ENCODE peak calls at places on chromosomes 1 and 21, in seven cellular contexts. One of them, this sample, is unnamed.

GRCh38 chr1:39957299-39958020 is 2.5 kb downstream of the MFSD2A start:
- DNase-seq in CD8-positive, alpha-beta T cell: no peak
- DNase-seq in cardiac fibroblast: no peak
- DNase-seq in fibroblast of mammary gland: peak; percentile 35
- DNase-seq in heart right ventricle: no peak
- DNase-seq in PC-9: no peak
- DNase-seq in gastrocnemius medialis: no peak
- DNase-seq in this sample: no peak

GRCh38 chr21:17613242-17613676 is 558 bp upstream of the BTG3 start:
- DNase-seq in CD8-positive, alpha-beta T cell: no peak
- DNase-seq in gastrocnemius medialis: no peak
- DNase-seq in cardiac fibroblast: peak; percentile 20
- DNase-seq in fibroblast of mammary gland: peak; percentile 10
- DNase-seq in PC-9: peak; percentile 9
- DNase-seq in heart right ventricle: peak; percentile 23
- DNase-seq in this sample: no peak

GRCh38 chr1:111172463-111172862 is 28.0 kb downstream of the DENND2D start:
- DNase-seq in cardiac fibroblast: no peak
- DNase-seq in fibroblast of mammary gland: no peak
- DNase-seq in gastrocnemius medialis: no peak
- DNase-seq in PC-9: no peak
- DNase-seq in heart right ventricle: no peak
- DNase-seq in CD8-positive, alpha-beta T cell: no peak
- DNase-seq in this sample: no peak

GRCh38 chr1:30704271-30704670 is 19.1 kb downstream of the MATN1 start:
- DNase-seq in fibroblast of mammary gland: peak; percentile 47
- DNase-seq in gastrocnemius medialis: no peak
- DNase-seq in PC-9: no peak
- DNase-seq in heart right ventricle: no peak
- DNase-seq in cardiac fibroblast: no peak
- DNase-seq in CD8-positive, alpha-beta T cell: no peak
- DNase-seq in this sample: no peak

GRCh38 chr1:204102029-204102611 is 29.2 kb downstream of the SOX13 start:
- DNase-seq in heart right ventricle: no peak
- DNase-seq in CD8-positive, alpha-beta T cell: peak; percentile 21
- DNase-seq in fibroblast of mammary gland: no peak
- DNase-seq in PC-9: peak; percentile 17
- DNase-seq in gastrocnemius medialis: no peak
- DNase-seq in cardiac fibroblast: no peak
- DNase-seq in this sample: no peak

GRCh38 chr1:11967028-11967547 is 13.2 kb upstream of the MFN2 start:
- DNase-seq in PC-9: peak; percentile 41
- DNase-seq in cardiac fibroblast: peak; percentile 41
- DNase-seq in CD8-positive, alpha-beta T cell: no peak
- DNase-seq in fibroblast of mammary gland: peak; percentile 39
- DNase-seq in heart right ventricle: no peak
- DNase-seq in gastrocnemius medialis: no peak
- DNase-seq in this sample: no peak

GRCh38 chr21:42312626-42313104 is 2.5 kb downstream of the TFF3 start:
- DNase-seq in heart right ventricle: no peak
- DNase-seq in CD8-positive, alpha-beta T cell: no peak
- DNase-seq in fibroblast of mammary gland: no peak
- DNase-seq in gastrocnemius medialis: no peak
- DNase-seq in PC-9: no peak
- DNase-seq in cardiac fibroblast: no peak
- DNase-seq in this sample: no peak

GRCh38 chr21:42855143-42855936 is 24.0 kb downstream of the WDR4 start:
- DNase-seq in fibroblast of mammary gland: no peak
- DNase-seq in heart right ventricle: no peak
- DNase-seq in gastrocnemius medialis: no peak
- DNase-seq in PC-9: no peak
- DNase-seq in CD8-positive, alpha-beta T cell: no peak
- DNase-seq in cardiac fibroblast: no peak
- DNase-seq in this sample: no peak

GRCh38 chr1:155591770-155592169 is 18.2 kb upstream of the MSTO1 start:
- DNase-seq in CD8-positive, alpha-beta T cell: peak; percentile 15
- DNase-seq in PC-9: peak; percentile 12
- DNase-seq in heart right ventricle: no peak
- DNase-seq in cardiac fibroblast: peak; percentile 83
- DNase-seq in fibroblast of mammary gland: peak; percentile 78
- DNase-seq in gastrocnemius medialis: no peak
- DNase-seq in this sample: peak; percentile 40

GRCh38 chr1:3598051-3598471 is 13.2 kb downstream of the MEGF6 start:
- DNase-seq in fibroblast of mammary gland: peak; percentile 3
- DNase-seq in CD8-positive, alpha-beta T cell: no peak
- DNase-seq in PC-9: no peak
- DNase-seq in cardiac fibroblast: no peak
- DNase-seq in heart right ventricle: peak; percentile 48
- DNase-seq in gastrocnemius medialis: no peak
- DNase-seq in this sample: no peak
- H3K4me3 ChIP-seq in fibroblast of mammary gland: no peak overlapping the region
- H3K4me3 ChIP-seq in CD8-positive, alpha-beta T cell: peak overlapping the region; percentile 48
- H3K4me3 ChIP-seq in PC-9: no peak overlapping the region
- H3K4me3 ChIP-seq in cardiac fibroblast: no peak overlapping the region
- H3K4me3 ChIP-seq in heart right ventricle: peak overlapping the region; percentile 8
- H3K4me3 ChIP-seq in gastrocnemius medialis: no peak overlapping the region
- H3K4me3 ChIP-seq in this sample: no peak overlapping the region

DNA sequence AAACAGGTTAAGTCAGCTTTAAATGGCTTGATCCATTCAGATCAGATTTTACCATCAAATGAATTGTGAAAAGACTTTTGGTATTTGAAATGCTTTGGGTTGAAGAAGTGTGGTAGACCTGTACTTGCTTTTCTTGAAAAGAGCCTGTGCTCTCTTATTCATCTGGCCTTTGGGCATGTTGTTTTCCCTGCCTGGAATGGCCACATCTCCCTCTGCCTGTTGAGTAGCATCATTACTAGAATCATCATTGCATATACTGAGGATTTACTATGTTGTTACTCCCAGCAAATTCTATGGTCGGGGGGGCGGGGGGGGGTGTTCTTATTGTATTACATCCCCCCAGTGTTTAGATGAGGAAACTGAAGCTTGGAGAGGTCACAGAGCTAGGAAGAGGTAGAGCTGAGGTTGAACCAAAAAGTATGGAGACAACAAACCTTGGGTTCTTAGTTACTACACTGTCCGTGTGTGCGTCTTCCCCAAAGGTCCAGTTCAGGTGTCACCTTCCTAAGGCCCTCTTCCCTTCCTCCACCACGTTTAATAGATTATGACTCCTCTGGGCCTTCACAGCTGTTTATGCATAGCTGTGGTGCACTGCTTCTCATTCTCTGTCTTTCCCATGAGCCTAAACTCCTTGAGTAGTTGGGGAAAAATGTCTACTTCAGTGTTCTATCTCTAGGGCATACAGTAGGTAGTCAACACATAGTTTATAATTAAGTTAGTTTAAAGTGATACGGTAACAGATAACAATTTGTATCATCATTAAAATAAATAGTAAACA is 246.4 kb upstream of the HOOK1 start:
- DNase-seq in fibroblast of mammary gland: no peak
- DNase-seq in CD8-positive, alpha-beta T cell: no peak
- DNase-seq in cardiac fibroblast: peak; percentile 22
- DNase-seq in PC-9: no peak
- DNase-seq in heart right ventricle: no peak
- DNase-seq in gastrocnemius medialis: no peak
- DNase-seq in this sample: peak; percentile 21
- TF ChIP-seq CTCF in fibroblast of mammary gland: no peak
- TF ChIP-seq CTCF in CD8-positive, alpha-beta T cell: no peak
- TF ChIP-seq CTCF in cardiac fibroblast: peak; percentile 2
- TF ChIP-seq CTCF in PC-9: no peak
- TF ChIP-seq CTCF in heart right ventricle: no peak
- TF ChIP-seq CTCF in gastrocnemius medialis: no peak
- TF ChIP-seq CTCF in this sample: peak; percentile 43

GRCh38 chr1:91948501-91949355 is 473 bp upstream of the BRDT start:
- DNase-seq in gastrocnemius medialis: no peak
- DNase-seq in fibroblast of mammary gland: no peak
- DNase-seq in PC-9: no peak
- DNase-seq in cardiac fibroblast: no peak
- DNase-seq in heart right ventricle: no peak
- DNase-seq in CD8-positive, alpha-beta T cell: peak; percentile 29
- DNase-seq in this sample: no peak

GRCh38 chr1:91952187-91952586 is 3.0 kb downstream of the BRDT start:
- DNase-seq in fibroblast of mammary gland: no peak
- DNase-seq in cardiac fibroblast: no peak
- DNase-seq in heart right ventricle: no peak
- DNase-seq in CD8-positive, alpha-beta T cell: no peak
- DNase-seq in gastrocnemius medialis: no peak
- DNase-seq in PC-9: no peak
- DNase-seq in this sample: no peak

GRCh38 chr1:91944087-91944486 is 5.1 kb upstream of the BRDT start:
- DNase-seq in fibroblast of mammary gland: no peak
- DNase-seq in PC-9: no peak
- DNase-seq in gastrocnemius medialis: no peak
- DNase-seq in heart right ventricle: no peak
- DNase-seq in CD8-positive, alpha-beta T cell: no peak
- DNase-seq in cardiac fibroblast: no peak
- DNase-seq in this sample: no peak

GRCh38 chr1:91949356-91949699 is at the start of gene BRDT:
- DNase-seq in gastrocnemius medialis: no peak
- DNase-seq in heart right ventricle: no peak
- DNase-seq in PC-9: no peak
- DNase-seq in fibroblast of mammary gland: no peak
- DNase-seq in CD8-positive, alpha-beta T cell: no peak
- DNase-seq in cardiac fibroblast: no peak
- DNase-seq in this sample: no peak

GRCh38 chr1:91948097-91948496 is 1.1 kb upstream of the BRDT start:
- DNase-seq in PC-9: no peak
- DNase-seq in cardiac fibroblast: no peak
- DNase-seq in CD8-positive, alpha-beta T cell: no peak
- DNase-seq in fibroblast of mammary gland: no peak
- DNase-seq in heart right ventricle: no peak
- DNase-seq in gastrocnemius medialis: no peak
- DNase-seq in this sample: no peak
- H3K4me3 ChIP-seq in PC-9: no peak overlapping the region
- H3K4me3 ChIP-seq in cardiac fibroblast: no peak overlapping the region
- H3K4me3 ChIP-seq in CD8-positive, alpha-beta T cell: no peak overlapping the region
- H3K4me3 ChIP-seq in fibroblast of mammary gland: no peak overlapping the region
- H3K4me3 ChIP-seq in heart right ventricle: no peak overlapping the region
- H3K4me3 ChIP-seq in gastrocnemius medialis: no peak overlapping the region
- H3K4me3 ChIP-seq in this sample: no peak overlapping the region

DNA sequence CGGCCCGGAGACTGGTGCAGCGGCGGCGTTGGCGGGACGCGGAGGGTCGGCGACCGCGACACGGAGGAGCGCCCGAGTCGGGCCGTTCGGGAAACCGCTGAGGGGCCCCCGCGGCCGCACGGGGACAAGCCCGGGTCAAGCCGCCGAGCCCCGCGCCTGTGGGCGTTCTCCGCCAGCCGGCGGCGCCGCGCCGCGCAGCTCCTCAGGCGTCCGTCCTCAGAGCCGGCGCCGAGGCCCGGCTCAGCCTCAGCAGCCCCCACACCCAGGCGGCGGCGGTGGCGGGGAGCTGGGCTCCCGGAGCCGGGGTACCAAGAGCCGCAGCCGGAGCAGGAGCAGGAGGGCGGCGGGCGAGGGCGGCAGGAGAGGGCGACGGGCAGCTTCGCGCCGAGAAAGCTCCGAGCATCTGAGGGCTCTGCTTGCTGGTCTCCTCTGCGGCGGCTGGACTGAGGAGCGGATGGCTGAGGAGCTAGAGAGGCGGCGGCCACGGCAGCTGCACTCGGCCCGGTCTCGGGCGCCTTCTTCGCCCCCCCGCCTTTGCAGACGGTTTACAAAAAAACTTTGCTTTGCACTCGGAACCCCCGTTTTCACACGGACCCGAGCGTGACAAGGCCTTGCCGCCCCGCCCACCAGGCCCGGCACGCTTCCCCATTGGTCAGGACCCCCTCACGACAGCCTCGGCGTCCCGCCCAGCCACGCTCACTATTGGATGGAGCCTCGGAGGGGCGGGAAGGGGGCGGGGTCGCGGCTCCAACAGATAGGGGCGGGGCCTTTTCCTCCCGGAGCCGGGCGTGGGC is at the start of gene SLC30A1:
- DNase-seq in heart right ventricle: peak; percentile 100
- DNase-seq in cardiac fibroblast: peak; percentile 99
- DNase-seq in fibroblast of mammary gland: peak; percentile 95
- DNase-seq in CD8-positive, alpha-beta T cell: peak; percentile 100
- DNase-seq in gastrocnemius medialis: peak; percentile 98
- DNase-seq in PC-9: peak; percentile 99
- DNase-seq in this sample: peak; percentile 98
- TF ChIP-seq CTCF in heart right ventricle: no peak
- TF ChIP-seq CTCF in cardiac fibroblast: no peak
- TF ChIP-seq CTCF in fibroblast of mammary gland: no peak
- TF ChIP-seq CTCF in CD8-positive, alpha-beta T cell: no peak
- TF ChIP-seq CTCF in gastrocnemius medialis: no peak
- TF ChIP-seq CTCF in PC-9: no peak
- TF ChIP-seq CTCF in this sample: no peak

GRCh38 chr1:1359316-1359667 is 937 bp upstream of the MXRA8 start:
- DNase-seq in cardiac fibroblast: peak; percentile 40
- DNase-seq in gastrocnemius medialis: no peak
- DNase-seq in fibroblast of mammary gland: peak; percentile 87
- DNase-seq in CD8-positive, alpha-beta T cell: no peak
- DNase-seq in heart right ventricle: peak; percentile 32
- DNase-seq in PC-9: no peak
- DNase-seq in this sample: peak; percentile 52

GRCh38 chr1:1358433-1359201 is at the start of gene MXRA8:
- DNase-seq in cardiac fibroblast: peak; percentile 65
- DNase-seq in heart right ventricle: peak; percentile 80
- DNase-seq in gastrocnemius medialis: no peak
- DNase-seq in PC-9: no peak
- DNase-seq in fibroblast of mammary gland: peak; percentile 93
- DNase-seq in CD8-positive, alpha-beta T cell: no peak
- DNase-seq in this sample: peak; percentile 44

GRCh38 chr1:1356166-1356795 is 2.1 kb downstream of the MXRA8 start:
- DNase-seq in CD8-positive, alpha-beta T cell: no peak
- DNase-seq in fibroblast of mammary gland: no peak
- DNase-seq in heart right ventricle: no peak
- DNase-seq in cardiac fibroblast: no peak
- DNase-seq in PC-9: no peak
- DNase-seq in gastrocnemius medialis: no peak
- DNase-seq in this sample: no peak

GRCh38 chr1:1356796-1357401 is 1.5 kb downstream of the MXRA8 start:
- DNase-seq in heart right ventricle: peak; percentile 23
- DNase-seq in cardiac fibroblast: no peak
- DNase-seq in CD8-positive, alpha-beta T cell: no peak
- DNase-seq in fibroblast of mammary gland: no peak
- DNase-seq in PC-9: no peak
- DNase-seq in gastrocnemius medialis: no peak
- DNase-seq in this sample: no peak

DNA sequence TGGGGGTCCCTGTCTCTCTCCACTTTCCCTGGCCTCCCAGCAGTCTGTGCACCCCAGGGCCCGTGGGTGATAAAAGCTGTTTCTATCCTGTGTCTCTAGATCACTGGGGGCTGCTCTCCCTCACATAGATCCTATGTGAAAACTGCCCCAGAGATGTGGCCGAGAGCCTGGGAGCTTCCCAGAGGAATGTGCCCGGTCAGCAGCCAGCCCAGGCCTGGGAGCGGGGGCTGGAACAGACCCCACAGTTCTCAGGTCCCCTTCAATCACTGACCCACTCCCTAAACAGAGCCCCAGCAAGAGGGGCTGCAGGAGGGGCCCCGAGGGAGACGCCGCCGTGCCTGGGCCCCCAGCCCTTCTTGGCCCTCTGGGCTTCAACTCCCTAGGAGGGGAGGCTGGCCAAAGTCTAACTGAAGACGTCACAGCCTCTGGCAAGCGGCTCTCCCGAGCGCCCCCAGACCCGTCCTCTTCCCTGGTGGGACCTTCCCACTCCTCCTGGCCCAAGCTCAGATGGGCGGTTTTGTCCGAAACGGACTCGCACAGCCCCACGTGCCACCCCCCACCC is 403 bp downstream of the MXRA8 start:
- DNase-seq in fibroblast of mammary gland: no peak
- DNase-seq in PC-9: no peak
- DNase-seq in CD8-positive, alpha-beta T cell: no peak
- DNase-seq in cardiac fibroblast: no peak
- DNase-seq in heart right ventricle: no peak
- DNase-seq in gastrocnemius medialis: no peak
- DNase-seq in this sample: no peak
- H3K4me3 ChIP-seq in fibroblast of mammary gland: peak overlapping the region; percentile 86
- H3K4me3 ChIP-seq in PC-9: no peak overlapping the region
- H3K4me3 ChIP-seq in CD8-positive, alpha-beta T cell: peak overlapping the region; percentile 37
- H3K4me3 ChIP-seq in cardiac fibroblast: peak overlapping the region; percentile 68
- H3K4me3 ChIP-seq in heart right ventricle: peak overlapping the region; percentile 64
- H3K4me3 ChIP-seq in gastrocnemius medialis: peak overlapping the region; percentile 32
- H3K4me3 ChIP-seq in this sample: peak overlapping the region; percentile 72

GRCh38 chr1:245155186-245156040 is 628 bp downstream of the KIF26B start:
- DNase-seq in PC-9: peak; percentile 19
- DNase-seq in fibroblast of mammary gland: no peak
- DNase-seq in cardiac fibroblast: no peak
- DNase-seq in CD8-positive, alpha-beta T cell: no peak
- DNase-seq in gastrocnemius medialis: no peak
- DNase-seq in heart right ventricle: no peak
- DNase-seq in this sample: no peak
- TF ChIP-seq CTCF in PC-9: no peak
- TF ChIP-seq CTCF in fibroblast of mammary gland: peak; percentile 6
- TF ChIP-seq CTCF in cardiac fibroblast: no peak
- TF ChIP-seq CTCF in CD8-positive, alpha-beta T cell: no peak
- TF ChIP-seq CTCF in gastrocnemius medialis: no peak
- TF ChIP-seq CTCF in heart right ventricle: no peak
- TF ChIP-seq CTCF in this sample: peak; percentile 39

This sample was measured in brain microvascular endothelial cell.